ENCODE peak calls at places on chromosomes 11 and 22, in eight cellular contexts. J, V, S, Q, L, Y, R and X are unnamed samples.

GRCh38 chr11:73149105-73149504 is 7.0 kb upstream of the FCHSD2 start:
- DNase-seq in J (no peak), V (no peak), S (no peak), Q (no peak), L (no peak), Y (no peak), R (no peak), X (no peak)

GRCh38 chr22:36659762-36660509 is 43.6 kb downstream of the CACNG2 start:
- DNase-seq in J (peak), V (peak), S (peak), Q (peak), L (peak), Y (peak), R (peak), X (peak)

GRCh38 chr11:76542436-76542835 is 97.6 kb downstream of the EMSY start:
- DNase-seq in J (no peak), V (no peak), S (no peak), Q (no peak), L (no peak), Y (no peak), R (no peak), X (no peak)

GRCh38 chr22:37290737-37291136 is 8.4 kb downstream of the CYTH4 start:
- DNase-seq in J (no peak), V (no peak), S (no peak), Q (no peak), L (no peak), Y (no peak), R (peak), X (no peak)

GRCh38 chr22:30878516-30879365 is 89.8 kb downstream of the MORC2 start:
- DNase-seq in J (no peak), V (no peak), S (peak), Q (peak), L (no peak), Y (no peak), R (no peak), X (no peak)

GRCh38 chr11:14418801-14419417 is 59.9 kb upstream of the RRAS2 start:
- DNase-seq in J (peak), V (peak), S (peak), Q (peak), L (no peak), Y (peak), R (peak), X (peak)

GRCh38 chr22:20013382-20013871 is 3.2 kb downstream of the ARVCF start:
- DNase-seq in J (no peak), V (peak), S (peak), Q (peak), L (peak), Y (peak), R (no peak), X (peak)

GRCh38 chr11:113632981-113633380 is 73.1 kb downstream of the TMPRSS5 start:
- DNase-seq in J (no peak), V (no peak), S (no peak), Q (no peak), L (no peak), Y (no peak), R (peak), X (no peak)

GRCh38 chr11:11038339-11039248 is 180.7 kb upstream of the ZBED5 start:
- DNase-seq in J (no peak), V (no peak), S (no peak), Q (peak), L (no peak), Y (no peak), R (no peak), X (no peak)

GRCh38 chr11:73072935-73073481 is 69.1 kb downstream of the FCHSD2 start:
- DNase-seq in J (no peak), V (peak), S (peak), Q (no peak), L (no peak), Y (peak), R (peak), X (peak)

GRCh38 chr11:60040109-60040508 is at the start of gene OOSP2:
- DNase-seq in J (no peak), V (no peak), S (no peak), Q (no peak), L (no peak), Y (no peak), R (no peak), X (no peak)

GRCh38 chr22:29215012-29215860 is 9.5 kb downstream of the EMID1 start:
- DNase-seq in J (no peak), V (no peak), S (no peak), Q (no peak), L (no peak), Y (no peak), R (no peak), X (no peak)

GRCh38 chr22:39997939-39998726 is 3.4 kb downstream of the FAM83F start:
- DNase-seq in J (peak), V (no peak), S (peak), Q (peak), L (no peak), Y (peak), R (peak), X (peak)

GRCh38 chr11:91248199-91248807 is 976.3 kb upstream of the FAT3 start:
- DNase-seq in J (peak), V (peak), S (peak), Q (peak), L (no peak), Y (peak), R (peak), X (peak)

GRCh38 chr11:67438121-67438902 is 830 bp upstream of the PTPRCAP start:
- DNase-seq in J (no peak), V (peak), S (no peak), Q (no peak), L (no peak), Y (no peak), R (no peak), X (no peak)

GRCh38 chr22:31345331-31346254 is 553 bp downstream of the PATZ1 start:
- DNase-seq in J (peak), V (peak), S (peak), Q (peak), L (peak), Y (peak), R (peak), X (peak)

GRCh38 chr22:17777005-17777716 is 2.9 kb upstream of the BID start:
- DNase-seq in J (peak), V (peak), S (no peak), Q (no peak), L (no peak), Y (no peak), R (no peak), X (no peak)